ENCODE peak calls at places on chromosomes 12 and 14, in nine cellular contexts. G is NCI-H1105 treated with DMSO at 0.1 percent for 48 hours; C is transverse colon; Z is HFFc6; F is activated T-helper 2 cell treated with anti-CD3 and anti-CD28 coated beads, Interferon-gamma antibody, Interleukin-2, Interleukin-4, amounts not matched to agents 10 μg/mL and 5 μg/mL and 100 μg/mL, durations not matched to agents 14 hours and 24 hours and 36 hours; W is HEK293T; J is endothelial cell of umbilical vein; B is HAP-1; M is HT-29. P is an unnamed sample.

GRCh38 chr12:79408665-79409064 is 282.1 kb downstream of the PAWR start:
- DNase-seq in G (peak), C (no peak), Z (no peak), F (no peak), W (no peak), J (no peak), B (no peak), M (no peak), P (peak)

GRCh38 chr14:36556811-36557433 is 25.5 kb downstream of the NKX2-8 start:
- DNase-seq in G (peak), C (no peak), Z (no peak), F (no peak), W (peak), J (peak), B (peak), M (peak), P (peak)

GRCh38 chr14:20179218-20179617 is 11.5 kb upstream of the OR11G2 start:
- DNase-seq in G (no peak), C (peak), Z (no peak), F (no peak), W (no peak), J (no peak), B (no peak), M (no peak), P (no peak)

GRCh38 chr14:69850086-69850735 is 29.0 kb upstream of the SMOC1 start:
- DNase-seq in G (no peak), C (no peak), Z (no peak), F (no peak), W (no peak), J (no peak), B (no peak), M (peak), P (peak)

GRCh38 chr12:80813820-80814219 is 97.1 kb downstream of the MYF5 start:
- DNase-seq in G (no peak), C (no peak), Z (no peak), F (no peak), W (no peak), J (no peak), B (no peak), M (no peak), P (no peak)

GRCh38 chr12:108801736-108802665 is 55.4 kb downstream of the SSH1 start:
- DNase-seq in G (no peak), C (peak), Z (peak), F (no peak), W (no peak), J (peak), B (no peak), M (no peak), P (peak)

GRCh38 chr12:67649165-67650126 is 901 bp downstream of the DYRK2 start:
- DNase-seq in G (no peak), C (peak), Z (no peak), F (peak), W (peak), J (peak), B (peak), M (peak), P (peak)

GRCh38 chr12:94078138-94078723 is 70.1 kb upstream of the PLXNC1 start:
- DNase-seq in G (no peak), C (no peak), Z (no peak), F (peak), W (no peak), J (no peak), B (peak), M (no peak), P (no peak)

GRCh38 chr14:101226603-101227425 is 323.3 kb upstream of the RTL1 start:
- DNase-seq in G (no peak), C (peak), Z (no peak), F (no peak), W (no peak), J (no peak), B (no peak), M (no peak), P (no peak)

GRCh38 chr14:82060219-82060618 is 526.6 kb upstream of the SEL1L start:
- DNase-seq in G (no peak), C (no peak), Z (no peak), F (no peak), W (no peak), J (no peak), B (no peak), M (no peak), P (no peak)

GRCh38 chr12:93549174-93549573 is 23.3 kb upstream of the SOCS2 start:
- DNase-seq in G (no peak), C (no peak), Z (no peak), F (no peak), W (no peak), J (no peak), B (no peak), M (no peak), P (no peak)

GRCh38 chr12:25121916-25122315 is 73.0 kb downstream of the DNAI7 start:
- DNase-seq in G (no peak), C (no peak), Z (no peak), F (no peak), W (no peak), J (peak), B (no peak), M (no peak), P (peak)

P was measured in M059J.